ENCODE peak calls at places on chromosomes 7 and 10, in four cellular contexts. O is mammary epithelial cell, E is kidney, H is left ventricle myocardium inferior. B is an unnamed sample.

GRCh38 chr7:35691827-35692307 is 3.1 kb downstream of the HERPUD2 start:
- DNase-seq in O (no peak), E (no peak), H (no peak), B (peak; percentile 7)

GRCh38 chr10:105148456-105148855 is 507.4 kb downstream of the SORCS3 start:
- DNase-seq in O (peak; percentile 57), E (no peak), H (no peak), B (no peak)

GRCh38 chr7:135919071-135919841 is 57.9 kb downstream of the MTPN start:
- DNase-seq in O (no peak), E (no peak), H (no peak), B (no peak)

GRCh38 chr7:50400114-50400513 is 50.0 kb downstream of the FIGNL1 start:
- DNase-seq in O (no peak), E (no peak), H (no peak), B (no peak)

GRCh38 chr10:122465401-122465800 is 4.0 kb downstream of the HTRA1 start:
- DNase-seq in O (no peak), E (no peak), H (no peak), B (no peak)

GRCh38 chr7:104267701-104268368 is 60.0 kb upstream of the ORC5 start:
- DNase-seq in O (peak; percentile 6), E (no peak), H (no peak), B (peak; percentile 28)

GRCh38 chr10:89705466-89705865 is 4.1 kb downstream of the KIF20B start:
- DNase-seq in O (no peak), E (no peak), H (no peak), B (no peak)

GRCh38 chr7:75905785-75906604 is 9.0 kb upstream of the POR start:
- DNase-seq in O (peak; percentile 89), E (peak; percentile 92), H (peak; percentile 53), B (peak; percentile 22)

GRCh38 chr10:67520924-67521520 is 175.0 kb downstream of the CTNNA3 start:
- DNase-seq in O (peak; percentile 42), E (no peak), H (no peak), B (peak; percentile 94)

GRCh38 chr7:81560708-81561107 is 209.1 kb downstream of the HGF start:
- DNase-seq in O (no peak), E (no peak), H (no peak), B (peak; percentile 52)

GRCh38 chr7:66013938-66014337 is 31.9 kb upstream of the GUSB start:
- DNase-seq in O (peak; percentile 26), E (no peak), H (peak; percentile 29), B (peak; percentile 35)

GRCh38 chr7:81187768-81188167 is 268.9 kb upstream of the SEMA3C start:
- DNase-seq in O (no peak), E (no peak), H (no peak), B (no peak)

GRCh38 chr7:106225856-106226255 is 58.9 kb downstream of the NAMPT start:
- DNase-seq in O (no peak), E (no peak), H (no peak), B (peak; percentile 50)

GRCh38 chr10:12957081-12957480 is 44.4 kb downstream of the CCDC3 start:
- DNase-seq in O (no peak), E (no peak), H (no peak), B (no peak)

GRCh38 chr7:32522746-32523145 is 27.5 kb downstream of the AVL9 start:
- DNase-seq in O (no peak), E (no peak), H (no peak), B (no peak)

GRCh38 chr7:19268737-19269136 is 123.5 kb upstream of the FERD3L start:
- DNase-seq in O (peak; percentile 13), E (no peak), H (no peak), B (no peak)

GRCh38 chr10:84543948-84544347 is 215.6 kb downstream of the CCSER2 start:
- DNase-seq in O (peak; percentile 50), E (no peak), H (no peak), B (peak; percentile 46)

GRCh38 chr7:156374335-156374734 is 266.2 kb upstream of the RNF32 start:
- DNase-seq in O (no peak), E (no peak), H (no peak), B (no peak)

GRCh38 chr10:97067716-97068391 is 117.9 kb downstream of the SLIT1 start:
- DNase-seq in O (no peak), E (peak; percentile 11), H (no peak), B (no peak)
- TF ChIP-seq CTCF in O (no peak), E (no peak), H (no peak), B (no peak)

DNA sequence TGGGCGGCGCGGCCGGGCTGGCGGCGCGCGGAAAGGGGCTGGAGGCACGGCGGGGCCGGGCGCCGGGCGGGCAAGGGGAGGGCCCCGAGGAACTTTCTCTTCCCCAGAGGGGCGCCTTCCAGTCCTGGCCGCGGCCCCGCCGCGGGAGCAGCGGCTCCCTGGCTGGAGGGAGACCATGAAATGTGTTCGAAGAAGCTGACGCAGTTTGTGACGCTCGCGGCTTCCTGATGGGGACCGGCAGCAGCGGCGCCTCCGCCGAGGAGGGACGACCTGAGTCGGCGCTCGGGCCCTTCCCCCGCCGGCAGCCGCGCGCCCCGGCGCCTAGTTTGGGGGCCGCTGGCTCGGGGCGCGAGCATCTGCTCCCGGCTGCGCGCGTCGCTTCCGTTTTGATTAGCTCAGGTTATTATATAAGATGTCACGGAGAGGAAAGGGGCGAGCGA is 57.2 kb upstream of the PCGF5 start:
- DNase-seq in O (peak; percentile 51), E (peak; percentile 93), H (peak; percentile 65), B (peak; percentile 43)
- TF ChIP-seq CTCF in O (no peak), E (no peak), H (no peak), B (no peak)

GRCh38 chr10:78966844-78967488 is 101.8 kb upstream of the ZMIZ1 start:
- DNase-seq in O (no peak), E (peak; percentile 30), H (no peak), B (no peak)

GRCh38 chr10:78963074-78964034 is 105.4 kb upstream of the ZMIZ1 start:
- DNase-seq in O (peak; percentile 32), E (no peak), H (peak; percentile 41), B (no peak)

GRCh38 chr10:78964952-78965633 is 103.7 kb upstream of the ZMIZ1 start:
- DNase-seq in O (peak; percentile 79), E (peak; percentile 96), H (peak; percentile 25), B (peak; percentile 100)

GRCh38 chr10:78966182-78966787 is 102.5 kb upstream of the ZMIZ1 start:
- DNase-seq in O (no peak), E (peak; percentile 43), H (no peak), B (no peak)

DNA sequence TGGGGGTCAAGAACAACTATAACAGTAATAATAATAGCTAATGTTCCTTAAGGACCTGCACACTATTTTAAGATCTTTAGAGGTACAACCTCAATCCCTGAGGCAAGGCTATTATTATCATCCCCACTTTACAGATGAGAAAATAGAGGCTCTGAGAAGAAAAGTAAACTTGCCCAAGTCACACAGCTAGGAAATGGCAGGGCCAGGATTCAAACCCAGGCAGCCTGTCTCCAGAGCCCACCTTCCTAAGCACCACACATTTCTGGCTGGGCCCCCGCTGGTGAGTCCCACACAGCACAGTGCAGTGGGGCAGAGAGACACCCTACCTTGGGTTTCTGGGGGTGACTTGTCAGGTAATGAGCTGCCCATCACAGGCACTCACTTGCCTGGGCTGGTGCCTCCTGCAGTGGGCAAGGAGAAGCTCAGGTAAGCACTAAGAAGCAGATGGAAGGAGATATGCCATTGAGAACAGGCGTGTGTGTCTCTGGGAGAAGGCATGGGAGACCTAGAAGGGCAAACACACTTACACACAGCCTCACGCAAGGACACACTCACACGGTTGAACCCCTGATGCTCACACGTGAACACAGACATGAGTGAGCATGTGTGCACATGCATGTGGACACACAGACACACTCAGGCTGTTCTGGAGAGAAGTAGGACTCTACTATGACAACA is 104.4 kb upstream of the ZMIZ1 start:
- DNase-seq in O (no peak), E (no peak), H (no peak), B (no peak)
- TF ChIP-seq CTCF in O (no peak), E (no peak), H (no peak), B (peak; percentile 19)

GRCh38 chr7:139016931-139017511 is 18.8 kb downstream of the ZC3HAV1L start:
- DNase-seq in O (peak; percentile 50), E (no peak), H (peak; percentile 36), B (peak; percentile 74)
- TF ChIP-seq CTCF in O (peak; percentile 54), E (peak; percentile 53), H (peak; percentile 82), B (peak; percentile 81)

GRCh38 chr10:101060951-101061813 is 607 bp upstream of the KAZALD1 start:
- DNase-seq in O (peak; percentile 53), E (peak; percentile 99), H (peak; percentile 97), B (peak; percentile 90)

GRCh38 chr10:101061814-101062230 is at the start of gene KAZALD1:
- DNase-seq in O (no peak), E (no peak), H (no peak), B (no peak)

GRCh38 chr10:101063548-101064414 is 2.0 kb downstream of the KAZALD1 start:
- DNase-seq in O (no peak), E (no peak), H (no peak), B (no peak)

GRCh38 chr10:101063162-101063525 is 1.4 kb downstream of the KAZALD1 start:
- DNase-seq in O (no peak), E (no peak), H (no peak), B (no peak)

DNA sequence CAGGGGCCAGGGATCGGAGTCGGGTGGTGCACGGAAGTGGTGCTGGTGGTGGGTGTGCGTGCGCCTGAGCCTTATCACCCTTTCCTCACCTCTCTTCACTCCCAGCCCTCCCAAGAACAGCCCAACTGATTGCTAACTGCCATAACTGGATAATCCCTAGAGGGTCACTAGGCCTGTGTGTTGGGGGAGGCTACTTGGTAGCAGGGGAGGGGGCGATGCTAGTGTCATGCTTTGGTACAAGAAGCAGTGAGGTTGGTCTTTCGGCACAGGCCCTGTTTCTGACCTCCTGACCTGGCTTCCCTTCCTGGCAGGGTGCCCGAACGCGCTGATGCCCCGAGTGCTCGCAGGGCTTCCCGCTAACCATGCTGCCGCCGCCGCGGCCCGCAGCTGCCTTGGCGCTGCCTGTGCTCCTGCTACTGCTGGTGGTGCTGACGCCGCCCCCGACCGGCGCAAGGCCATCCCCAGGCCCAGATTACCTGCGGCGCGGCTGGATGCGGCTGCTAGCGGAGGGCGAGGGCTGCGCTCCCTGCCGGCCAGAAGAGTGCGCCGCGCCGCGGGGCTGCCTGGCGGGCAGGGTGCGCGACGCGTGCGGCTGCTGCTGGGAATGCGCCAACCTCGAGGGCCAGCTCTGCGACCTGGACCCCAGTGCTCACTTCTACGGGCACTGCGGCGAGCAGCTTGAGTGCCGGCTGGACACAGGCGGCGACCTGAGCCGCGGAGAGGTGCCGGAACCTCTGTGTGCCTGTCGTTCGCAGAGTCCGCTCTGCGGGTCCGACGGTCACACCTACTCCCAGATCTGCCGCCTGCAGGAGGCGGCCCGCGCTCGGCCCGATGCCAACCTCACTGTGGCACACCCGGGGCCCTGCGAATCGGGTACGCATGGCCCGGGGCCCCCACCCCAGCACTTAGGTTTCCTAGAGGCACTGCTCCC is 707 bp downstream of the KAZALD1 start:
- DNase-seq in O (no peak), E (peak; percentile 84), H (peak; percentile 60), B (peak; percentile 65)
- TF ChIP-seq CTCF in O (peak; percentile 17), E (peak; percentile 62), H (peak; percentile 70), B (peak; percentile 56)

DNA sequence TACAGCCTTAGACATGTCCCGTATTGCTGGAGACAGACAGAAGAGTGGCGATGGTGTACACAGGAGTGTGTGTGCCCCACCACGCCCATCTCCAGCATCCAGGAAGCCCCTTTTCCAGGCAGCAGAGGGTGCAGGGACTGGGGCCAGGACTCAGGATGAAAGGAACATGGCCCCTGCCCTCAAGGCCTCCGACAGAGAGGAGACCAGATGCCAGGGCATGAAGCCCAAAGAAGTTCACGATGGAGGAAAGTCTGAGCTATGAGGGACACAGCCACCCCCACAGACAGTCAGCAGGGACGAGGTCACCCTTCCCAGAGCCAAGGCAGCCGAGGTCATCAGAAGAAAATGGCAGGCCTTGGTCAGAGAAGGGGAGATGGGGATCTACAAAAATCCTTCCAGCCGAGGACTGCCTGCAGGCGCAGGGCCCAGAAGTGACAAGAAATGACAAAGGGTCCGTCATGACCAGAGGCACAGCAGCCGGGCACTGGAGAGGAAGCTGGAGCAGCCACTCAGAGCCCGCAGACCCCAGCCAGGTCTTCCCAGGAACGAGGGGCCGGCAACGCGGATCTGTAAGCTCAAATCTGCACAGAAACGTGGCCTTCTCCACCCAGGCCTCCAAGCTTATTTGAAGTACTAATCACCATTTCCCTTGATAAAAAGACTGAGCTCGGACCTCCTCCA is 78.7 kb upstream of the PPP2R2D start:
- DNase-seq in O (no peak), E (no peak), H (no peak), B (no peak)
- TF ChIP-seq CTCF in O (no peak), E (no peak), H (no peak), B (no peak)

B was measured in PC-3.